ENCODE peak calls at places on chromosomes 5 and 9, in nine cellular contexts. H is stomach; A is cardiac fibroblast; E is ovary; M is kidney epithelial cell; Z is A549; N is naive thymus-derived CD4-positive, alpha-beta T cell; Y is CD4-positive, alpha-beta memory T cell; W is H7. O is an unnamed sample.

GRCh38 chr9:96392263-96392662 is 8.8 kb upstream of the SLC35D2 start:
- DNase-seq in H (peak), A (no peak), E (no peak), M (no peak), Z (no peak), N (no peak), Y (no peak), W (no peak), O (no peak)

GRCh38 chr9:14314929-14315753 is 1.2 kb upstream of the NFIB start:
- DNase-seq in H (peak), A (peak), E (peak), M (no peak), Z (peak), N (no peak), Y (no peak), W (peak), O (no peak)

GRCh38 chr9:68999393-69000105 is 14.4 kb downstream of the PRKACG start:
- DNase-seq in H (peak), A (peak), E (peak), M (peak), Z (peak), N (peak), Y (peak), W (peak), O (no peak)

GRCh38 chr9:121690766-121691165 is 39.3 kb downstream of the DAB2IP start:
- DNase-seq in H (no peak), A (no peak), E (no peak), M (no peak), Z (no peak), N (no peak), Y (no peak), W (no peak), O (no peak)

GRCh38 chr5:610744-611730 is 1.1 kb upstream of the CEP72 start:
- DNase-seq in H (no peak), A (no peak), E (no peak), M (no peak), Z (no peak), N (no peak), Y (no peak), W (no peak), O (no peak)

GRCh38 chr9:21746550-21746949 is 55.9 kb upstream of the MTAP start:
- DNase-seq in H (no peak), A (no peak), E (no peak), M (no peak), Z (no peak), N (no peak), Y (no peak), W (no peak), O (no peak)

GRCh38 chr5:173454764-173455598 is 126.8 kb upstream of the STC2 start:
- DNase-seq in H (no peak), A (peak), E (peak), M (peak), Z (peak), N (no peak), Y (no peak), W (no peak), O (no peak)

GRCh38 chr5:14560091-14560595 is 21.4 kb upstream of the OTULINL start:
- DNase-seq in H (no peak), A (no peak), E (no peak), M (no peak), Z (no peak), N (peak), Y (no peak), W (no peak), O (no peak)

GRCh38 chr5:56833325-56833724 is 18.0 kb downstream of the MAP3K1 start:
- DNase-seq in H (no peak), A (no peak), E (no peak), M (no peak), Z (no peak), N (no peak), Y (no peak), W (peak), O (no peak)

GRCh38 chr5:172543484-172544298 is 89.4 kb upstream of the SH3PXD2B start:
- DNase-seq in H (no peak), A (no peak), E (peak), M (no peak), Z (no peak), N (no peak), Y (no peak), W (no peak), O (no peak)

GRCh38 chr9:111034146-111034545 is 4.1 kb downstream of the LPAR1 start:
- DNase-seq in H (no peak), A (no peak), E (no peak), M (no peak), Z (no peak), N (no peak), Y (no peak), W (no peak), O (no peak)

GRCh38 chr9:33297455-33297854 is 7.1 kb downstream of the NFX1 start:
- DNase-seq in H (peak), A (no peak), E (no peak), M (no peak), Z (no peak), N (no peak), Y (no peak), W (no peak), O (no peak)
- H3K4me3 ChIP-seq in H (peak), A (no peak), E (no peak), M (no peak), Z (no peak), N (no peak), Y (no peak), W (no peak), O (no peak)

GRCh38 chr5:81776258-81776657 is 25.4 kb upstream of the SSBP2 start:
- DNase-seq in H (peak), A (no peak), E (no peak), M (no peak), Z (no peak), N (no peak), Y (no peak), W (no peak), O (no peak)

GRCh38 chr5:81772488-81772887 is 21.6 kb upstream of the SSBP2 start:
- DNase-seq in H (no peak), A (no peak), E (no peak), M (no peak), Z (no peak), N (no peak), Y (no peak), W (no peak), O (no peak)

GRCh38 chr5:81773574-81773973 is 22.7 kb upstream of the SSBP2 start:
- DNase-seq in H (no peak), A (no peak), E (no peak), M (no peak), Z (no peak), N (no peak), Y (no peak), W (no peak), O (no peak)

GRCh38 chr5:81774359-81774758 is 23.5 kb upstream of the SSBP2 start:
- DNase-seq in H (no peak), A (no peak), E (no peak), M (no peak), Z (no peak), N (no peak), Y (no peak), W (no peak), O (no peak)

DNA sequence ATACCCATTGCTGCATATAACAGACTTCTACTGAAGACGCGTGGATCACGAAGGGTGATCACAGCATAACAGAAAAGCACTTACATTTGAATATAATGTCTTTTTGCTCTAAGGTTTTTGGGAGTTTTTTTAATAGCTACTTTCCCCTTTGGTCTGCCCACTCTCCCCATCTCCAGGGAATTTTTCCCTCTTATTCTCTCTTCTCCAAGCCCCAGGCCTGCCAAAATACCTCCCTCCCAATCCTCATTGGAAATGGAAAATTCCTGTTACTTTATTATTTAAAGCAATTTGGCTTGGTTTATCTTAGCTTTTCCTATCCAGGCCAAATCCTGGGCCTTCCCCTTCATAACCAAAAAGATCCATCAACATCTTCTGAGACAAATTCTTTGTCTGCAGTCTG is 22.3 kb upstream of the SSBP2 start:
- DNase-seq in H (no peak), A (no peak), E (no peak), M (no peak), Z (no peak), N (no peak), Y (no peak), W (no peak), O (no peak)
- H3K4me3 ChIP-seq in H (no peak), A (no peak), E (no peak), M (no peak), Z (no peak), N (no peak), Y (no peak), W (no peak), O (no peak)

DNA sequence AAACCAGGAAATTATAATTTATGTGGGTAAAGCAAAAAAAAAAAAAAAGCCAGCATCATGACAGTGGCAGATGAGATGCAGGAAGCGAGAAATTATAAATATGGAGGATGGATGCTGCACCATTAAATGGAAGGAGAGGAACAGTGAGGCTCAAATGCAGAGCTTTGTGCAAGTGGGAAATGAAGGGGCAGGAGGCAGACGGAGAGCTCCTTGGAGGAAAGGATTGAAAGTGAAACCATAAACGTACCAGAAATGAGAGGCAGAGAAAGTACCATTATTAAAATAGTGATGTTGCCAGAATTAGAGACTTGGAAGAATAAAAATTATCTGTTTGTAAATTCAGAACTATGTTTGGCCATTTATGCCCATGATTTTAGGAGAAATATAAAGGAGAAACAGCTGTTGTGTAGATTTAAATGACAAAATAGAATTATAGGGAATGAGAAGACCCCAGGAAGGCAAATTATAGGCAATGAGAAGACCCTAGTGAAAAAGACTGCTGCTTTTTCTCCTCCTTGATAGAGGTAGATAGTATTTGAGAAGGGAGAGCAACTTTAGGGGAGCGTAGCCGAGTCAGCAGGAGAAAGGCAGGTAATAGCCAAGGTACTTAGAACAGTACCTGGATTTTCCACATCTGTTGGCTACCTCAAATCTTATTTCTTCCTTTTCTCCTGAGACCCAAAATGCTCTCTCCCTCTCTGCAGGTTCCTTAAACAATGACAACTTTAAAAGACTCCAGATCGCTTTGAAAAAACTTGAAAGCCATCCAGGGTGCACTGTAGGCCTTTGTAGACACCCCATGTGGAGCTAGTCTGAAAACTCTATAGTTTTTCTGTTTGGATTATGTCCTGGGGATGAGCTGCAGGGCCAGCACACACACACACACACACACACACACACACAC is 341.1 kb upstream of the CD180 start:
- DNase-seq in H (no peak), A (peak), E (peak), M (no peak), Z (no peak), N (peak), Y (no peak), W (no peak), O (no peak)
- H3K4me3 ChIP-seq in H (peak), A (no peak), E (peak), M (no peak), Z (no peak), N (peak), Y (peak), W (no peak), O (peak)

GRCh38 chr5:6551287-6551954 is 81.4 kb downstream of the NSUN2 start:
- DNase-seq in H (no peak), A (no peak), E (no peak), M (no peak), Z (no peak), N (no peak), Y (no peak), W (no peak), O (no peak)
- H3K4me3 ChIP-seq in H (no peak), A (no peak), E (no peak), M (no peak), Z (no peak), N (no peak), Y (no peak), W (no peak), O (no peak)

GRCh38 chr5:151221574-151221973 is 2.3 kb downstream of the CCDC69 start:
- DNase-seq in H (no peak), A (no peak), E (no peak), M (no peak), Z (no peak), N (no peak), Y (no peak), W (no peak), O (no peak)
- H3K4me3 ChIP-seq in H (peak), A (no peak), E (peak), M (no peak), Z (no peak), N (peak), Y (peak), W (no peak), O (peak)

GRCh38 chr9:133353548-133353947 is 2.7 kb downstream of the SURF1 start:
- DNase-seq in H (no peak), A (no peak), E (no peak), M (no peak), Z (no peak), N (no peak), Y (no peak), W (no peak), O (no peak)
- H3K4me3 ChIP-seq in H (no peak), A (no peak), E (no peak), M (no peak), Z (no peak), N (no peak), Y (no peak), W (no peak), O (no peak)

DNA sequence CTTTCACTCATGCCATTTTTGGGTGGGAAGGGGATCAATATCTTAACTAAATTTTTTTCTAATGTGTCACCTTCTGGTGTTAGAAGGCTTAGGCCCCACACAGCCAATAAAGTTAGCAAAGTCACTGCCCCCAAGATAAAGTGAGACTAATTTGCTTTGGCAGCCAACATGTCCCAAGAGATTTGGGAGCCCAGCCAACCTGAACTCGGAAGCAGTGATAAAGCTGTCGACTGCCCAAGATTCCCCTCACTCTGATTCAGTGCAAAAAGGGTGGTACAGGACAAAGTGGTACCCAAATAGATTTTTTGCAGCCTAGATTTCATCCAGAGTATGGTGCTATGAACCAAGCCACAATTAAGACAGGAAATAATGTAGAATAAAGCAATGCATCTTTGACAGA is 572.5 kb upstream of the ARRDC3 start:
- DNase-seq in H (peak), A (peak), E (no peak), M (no peak), Z (no peak), N (no peak), Y (no peak), W (no peak), O (no peak)
- H3K4me3 ChIP-seq in H (no peak), A (no peak), E (no peak), M (no peak), Z (no peak), N (no peak), Y (no peak), W (no peak), O (no peak)

O was measured in effector memory CD4-positive, alpha-beta T cell.